ENCODE peak calls at places on chromosomes 1 and 21, in seven cellular contexts. I is K562, S is GM12878, Z is HepG2, F is A549, X is H1, A is HCT116. J is an unnamed sample.
A peak's percentile ranks its signal among the peaks of the same experiment; 100 is the strongest.

GRCh38 chr21:43328171-43328570 is 98.8 kb downstream of the SIK1 start:
- DNase-seq in I (no peak), S (no peak), Z (no peak), F (no peak), X (no peak), A (no peak), J (no peak)

GRCh38 chr1:206551985-206552325 is 44.6 kb downstream of the RASSF5 start:
- DNase-seq in I (no peak), S (no peak), Z (no peak), F (no peak), X (no peak), A (no peak), J (no peak)

GRCh38 chr1:201538618-201539551 is at the start of gene NAV1:
- DNase-seq in I (peak; percentile 58), S (no peak), Z (no peak), F (peak; percentile 71), X (peak; percentile 80), A (no peak), J (no peak)

GRCh38 chr1:241990040-241990439 is 8.9 kb downstream of the MAP1LC3C start:
- DNase-seq in I (peak; percentile 56), S (no peak), Z (no peak), F (peak; percentile 72), X (no peak), A (peak; percentile 76), J (no peak)

GRCh38 chr1:177119311-177119710 is 45.2 kb downstream of the ASTN1 start:
- DNase-seq in I (no peak), S (no peak), Z (no peak), F (no peak), X (no peak), A (no peak), J (no peak)

GRCh38 chr1:180923024-180923841 is 10.5 kb downstream of the KIAA1614 start:
- DNase-seq in I (no peak), S (peak; percentile 19), Z (peak; percentile 45), F (no peak), X (peak; percentile 68), A (no peak), J (peak; percentile 66)

GRCh38 chr1:66374148-66374547 is 159.8 kb upstream of the SGIP1 start:
- DNase-seq in I (no peak), S (peak; percentile 72), Z (no peak), F (no peak), X (no peak), A (no peak), J (no peak)

GRCh38 chr1:85398391-85399064 is 66.4 kb downstream of the DDAH1 start:
- DNase-seq in I (no peak), S (no peak), Z (no peak), F (no peak), X (no peak), A (no peak), J (no peak)

GRCh38 chr1:210250665-210250997 is 18.0 kb downstream of the SERTAD4 start:
- DNase-seq in I (no peak), S (no peak), Z (no peak), F (peak; percentile 24), X (peak; percentile 71), A (no peak), J (peak; percentile 45)

GRCh38 chr21:17688912-17689874 is 76.5 kb upstream of the BTG3 start:
- DNase-seq in I (peak; percentile 36), S (no peak), Z (peak; percentile 33), F (no peak), X (peak; percentile 57), A (peak; percentile 4), J (peak; percentile 5)

GRCh38 chr1:244654284-244655038 is 1.5 kb downstream of the DESI2 start:
- DNase-seq in I (no peak), S (no peak), Z (no peak), F (no peak), X (no peak), A (no peak), J (no peak)

GRCh38 chr1:61157420-61157987 is 75.1 kb downstream of the NFIA start:
- DNase-seq in I (no peak), S (no peak), Z (peak; percentile 85), F (no peak), X (no peak), A (no peak), J (peak; percentile 68)

GRCh38 chr1:73860421-73860950 is 337.5 kb downstream of the LRRIQ3 start:
- DNase-seq in I (no peak), S (no peak), Z (no peak), F (no peak), X (no peak), A (no peak), J (no peak)

GRCh38 chr1:73854527-73854926 is 343.4 kb downstream of the LRRIQ3 start:
- DNase-seq in I (no peak), S (no peak), Z (no peak), F (no peak), X (no peak), A (no peak), J (no peak)

GRCh38 chr1:73862343-73862742 is 335.6 kb downstream of the LRRIQ3 start:
- DNase-seq in I (no peak), S (no peak), Z (no peak), F (no peak), X (no peak), A (no peak), J (no peak)

DNA sequence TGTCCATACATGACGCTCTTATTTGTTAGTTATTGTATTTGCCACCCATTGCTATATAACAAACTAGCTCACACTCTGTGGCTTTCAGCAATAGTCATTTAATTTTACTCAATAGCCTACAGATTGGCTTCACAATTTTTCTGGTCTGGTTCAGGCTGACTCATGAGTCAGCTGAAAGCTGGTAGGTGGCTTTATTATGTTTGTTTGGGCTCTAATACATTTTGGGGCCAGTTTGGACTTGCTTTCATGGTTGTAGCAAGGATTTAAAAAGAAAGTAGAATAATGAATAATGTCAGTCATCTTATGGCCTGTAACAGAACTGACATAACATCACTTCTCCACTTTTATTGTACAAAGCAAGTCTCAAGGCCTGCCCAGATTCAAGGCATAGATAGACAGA is 338.7 kb downstream of the LRRIQ3 start:
- DNase-seq in I (no peak), S (no peak), Z (no peak), F (no peak), X (no peak), A (no peak), J (no peak)
- TF ChIP-seq CTCF in I (no peak), S (no peak), Z (no peak), F (no peak), X (no peak), A (no peak), J (no peak)

GRCh38 chr1:22747735-22748073 is 37.1 kb downstream of the EPHB2 start:
- DNase-seq in I (no peak), S (no peak), Z (no peak), F (no peak), X (no peak), A (no peak), J (no peak)
- TF ChIP-seq MAX in I (no peak), S (no peak), Z (no peak), F (no peak), X (no peak), A (no peak), J (no peak)

DNA sequence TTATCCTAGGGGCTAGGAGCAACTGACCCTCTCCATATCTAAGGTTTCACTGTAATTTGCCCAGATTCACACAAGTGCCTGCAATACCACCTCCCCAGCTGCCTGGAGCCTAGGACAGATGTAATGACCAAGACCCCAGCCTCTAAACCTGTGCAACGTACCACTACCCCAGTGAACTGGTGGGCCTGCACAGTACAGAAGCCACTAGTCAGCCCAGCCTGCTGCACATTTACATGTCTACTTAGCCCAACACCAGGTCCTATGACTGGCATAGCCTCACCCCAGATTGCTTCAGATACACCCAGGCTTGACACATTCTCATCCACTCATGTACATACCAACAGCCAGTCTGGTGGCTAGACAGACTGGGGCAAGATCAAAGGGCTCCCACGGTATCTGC is 1336.6 kb downstream of the BRINP3 start:
- DNase-seq in I (no peak), S (no peak), Z (no peak), F (no peak), X (no peak), A (no peak), J (no peak)
- TF ChIP-seq POLR2A in I (no peak), S (no peak), Z (no peak), F (no peak), X (no peak), A (no peak), J (no peak)

DNA sequence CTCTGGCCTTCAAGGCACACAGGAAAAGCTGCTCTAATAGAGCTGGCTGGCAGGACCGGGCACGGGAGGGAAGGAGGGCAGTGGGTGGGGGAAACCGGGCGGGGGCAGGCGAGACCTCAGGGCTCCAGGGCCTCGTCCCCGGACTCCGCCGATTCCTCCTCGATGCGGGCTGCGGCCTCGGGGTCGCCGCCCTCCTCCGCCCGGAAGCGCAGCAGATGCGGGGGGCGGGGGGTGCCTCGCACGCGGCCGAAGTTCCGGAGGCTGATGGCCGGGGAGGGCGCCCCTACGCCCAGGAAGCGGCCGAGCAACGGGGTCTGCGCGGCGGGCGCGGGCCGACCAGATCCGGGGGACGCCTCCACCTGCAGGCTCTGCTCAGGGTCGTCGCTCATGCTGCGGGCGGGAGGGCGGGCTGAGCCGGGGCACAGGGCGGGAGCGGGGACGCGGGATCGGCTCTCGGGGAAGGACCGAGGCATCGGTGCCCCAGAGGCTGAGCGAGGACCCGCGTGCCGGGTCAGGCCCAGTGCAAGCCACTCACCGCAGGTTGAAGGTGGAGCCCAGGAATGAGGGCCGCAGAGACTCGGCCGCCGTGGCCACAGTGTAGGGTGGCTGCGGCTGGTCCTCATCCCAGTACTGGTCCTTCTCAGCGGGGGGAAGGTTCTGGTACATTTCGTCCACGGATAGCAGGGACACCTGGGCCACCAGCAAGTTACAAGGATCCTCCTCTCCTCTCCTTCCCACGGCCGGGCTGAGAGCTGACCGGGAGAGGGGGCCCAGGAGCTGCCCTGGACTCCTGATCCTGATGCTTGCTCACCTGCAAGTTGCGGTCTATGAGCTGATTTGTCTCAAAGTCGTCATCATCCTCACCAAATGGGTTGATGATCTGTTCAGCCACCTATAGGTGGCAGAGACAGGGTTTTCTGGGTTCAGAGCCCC is 3.6 kb downstream of the BEST4 start:
- DNase-seq in I (no peak), S (no peak), Z (peak; percentile 59), F (no peak), X (peak; percentile 80), A (no peak), J (peak; percentile 30)
- TF ChIP-seq CTCF in I (peak; percentile 21), S (peak; percentile 16), Z (peak; percentile 65), F (no peak), X (peak; percentile 37), A (no peak), J (no peak)

DNA sequence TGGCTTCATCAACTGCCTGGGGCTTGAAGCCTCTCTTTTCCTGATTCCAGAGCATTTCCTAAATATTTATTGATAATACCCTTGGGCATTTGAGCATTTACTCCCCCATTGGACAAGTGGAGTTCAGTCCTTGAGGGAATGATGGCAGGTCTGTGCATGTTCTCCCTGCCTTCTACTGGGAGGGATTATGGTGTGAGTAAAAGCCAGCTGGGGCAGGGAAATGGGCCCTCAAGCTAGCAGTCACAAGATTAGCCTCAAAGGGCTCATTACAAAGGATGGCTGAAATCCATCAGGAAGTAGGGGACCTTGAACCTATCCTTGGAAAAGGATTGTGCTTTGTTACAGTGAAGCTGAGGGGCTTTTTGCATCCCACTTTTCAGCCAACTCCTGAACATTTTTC is 24.2 kb upstream of the OSBPL9 start:
- DNase-seq in I (no peak), S (no peak), Z (no peak), F (no peak), X (no peak), A (no peak), J (no peak)
- TF ChIP-seq MAX in I (no peak), S (no peak), Z (no peak), F (no peak), X (no peak), A (no peak), J (no peak)